ENCODE peak calls at places on chromosome 17, in eight cellular contexts. Z is HL-60, X is dorsolateral prefrontal cortex, C is adipocyte, K is astrocyte of the spinal cord, L is heart left ventricle, D is GM23248, F is endothelial cell of umbilical vein. A is an unnamed sample.

GRCh38 chr17:67020293-67020766 is 24.0 kb upstream of the CACNG1 start:
- DNase-seq in X (peak), C (no peak), F (no peak), D (no peak), Z (no peak), L (no peak), K (no peak), A (no peak)

GRCh38 chr17:67438669-67439068 is 61.6 kb downstream of the PITPNC1 start:
- DNase-seq in D (no peak), Z (no peak), X (no peak), L (no peak), F (no peak), K (no peak), C (no peak), A (no peak)

GRCh38 chr17:44804301-44805061 is 25.6 kb downstream of the GJC1 start:
- DNase-seq in L (no peak), F (no peak), C (peak), X (no peak), D (no peak), Z (no peak), K (peak), A (no peak)

GRCh38 chr17:2975469-2975958 is 87.9 kb downstream of the OR1D5 start:
- DNase-seq in D (no peak), F (no peak), C (no peak), X (no peak), Z (no peak), L (no peak), K (no peak), A (peak)

GRCh38 chr17:69220098-69220497 is 8.5 kb downstream of the ABCA10 start:
- DNase-seq in X (no peak), D (no peak), F (no peak), Z (no peak), K (no peak), C (no peak), L (no peak), A (no peak)

GRCh38 chr17:66714046-66715023 is 120.6 kb upstream of the CACNG5 start:
- DNase-seq in X (no peak), L (no peak), D (no peak), K (no peak), C (no peak), F (no peak), Z (no peak), A (no peak)

GRCh38 chr17:66345264-66345663 is 42.9 kb downstream of the PRKCA start:
- DNase-seq in C (no peak), D (no peak), F (no peak), L (no peak), K (no peak), Z (no peak), X (no peak), A (no peak)

GRCh38 chr17:80970044-80970761 is 21.4 kb upstream of the CHMP6 start:
- DNase-seq in D (peak), X (peak), C (no peak), L (peak), Z (no peak), K (no peak), F (no peak), A (peak)

GRCh38 chr17:27323538-27324212 is 29.8 kb downstream of the WSB1 start:
- DNase-seq in K (no peak), D (peak), X (no peak), L (peak), C (peak), Z (no peak), F (peak), A (peak)

GRCh38 chr17:82231562-82232321 is 2.9 kb downstream of the SLC16A3 start:
- DNase-seq in K (no peak), C (peak), Z (peak), F (peak), X (no peak), L (peak), D (peak), A (peak)

GRCh38 chr17:82230627-82231311 is 1.9 kb downstream of the SLC16A3 start:
- DNase-seq in L (peak), C (peak), X (no peak), F (peak), Z (peak), K (peak), D (peak), A (peak)

GRCh38 chr17:82232322-82232785 is 3.5 kb downstream of the SLC16A3 start:
- DNase-seq in F (no peak), C (no peak), X (no peak), Z (peak), D (no peak), L (no peak), K (no peak), A (no peak)

GRCh38 chr17:82229686-82230626 is 1.1 kb downstream of the SLC16A3 start:
- DNase-seq in L (no peak), Z (peak), F (peak), X (no peak), D (no peak), K (no peak), C (peak), A (no peak)

GRCh38 chr17:82231312-82231561 is 2.4 kb downstream of the SLC16A3 start:
- DNase-seq in Z (peak), K (no peak), C (no peak), L (no peak), X (no peak), D (no peak), F (no peak), A (no peak)
- H3K4me3 ChIP-seq in Z (peak), K (peak), C (peak), L (peak), X (peak), D (peak), F (peak), A (peak)

DNA sequence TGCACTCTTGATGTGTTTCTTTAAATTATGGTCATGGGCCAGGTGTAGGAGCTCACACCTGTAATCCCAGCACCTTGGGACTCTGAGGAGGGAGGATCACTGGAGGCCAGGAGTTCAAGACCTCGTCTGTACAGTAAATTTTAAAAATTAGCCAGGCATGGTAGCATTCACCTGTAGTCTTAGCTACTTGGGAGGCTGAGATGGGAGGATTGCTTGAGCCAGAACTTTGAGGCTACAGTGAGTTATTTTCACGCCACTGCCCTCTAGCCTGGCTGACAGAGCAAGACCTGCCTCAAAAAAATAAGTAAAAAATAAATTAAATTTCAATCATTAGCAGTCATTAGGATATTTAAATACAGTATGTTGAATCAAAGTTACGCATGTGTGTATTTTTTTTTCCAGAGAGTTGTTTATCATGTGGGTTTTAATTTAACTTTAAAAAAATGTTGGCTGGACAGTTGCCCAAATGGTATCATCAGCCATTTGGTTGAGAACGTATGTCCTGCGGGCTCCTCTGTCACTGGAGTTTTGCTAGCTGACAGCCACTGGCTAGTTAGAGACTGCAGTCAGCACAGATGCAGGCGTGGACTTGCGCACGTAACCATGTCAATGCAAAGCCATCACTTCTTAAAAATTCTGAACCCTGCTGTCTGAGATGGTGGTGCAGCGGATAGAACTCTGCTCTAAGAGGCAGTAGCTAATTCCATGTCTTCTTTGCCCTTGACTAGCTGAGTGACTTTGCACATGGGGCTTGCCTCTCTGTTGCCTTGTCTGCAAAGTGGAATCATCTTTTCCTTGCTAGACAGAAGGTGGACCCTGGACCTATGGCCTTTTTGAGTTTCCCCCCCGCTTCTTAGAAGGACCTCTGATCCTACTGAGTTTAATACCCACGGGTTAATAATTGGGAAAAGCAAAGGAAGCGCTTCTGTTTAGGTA is 40.0 kb downstream of the MAPT start:
- DNase-seq in C (no peak), L (no peak), F (no peak), X (no peak), Z (no peak), K (no peak), D (no peak), A (no peak)
- H3K4me3 ChIP-seq in C (no peak), L (no peak), F (no peak), X (no peak), Z (no peak), K (no peak), D (no peak), A (no peak)

GRCh38 chr17:31560836-31561235 is 169.4 kb downstream of the RAB11FIP4 start:
- DNase-seq in D (peak), C (peak), F (peak), L (no peak), X (no peak), K (peak), Z (no peak), A (no peak)
- H3K4me3 ChIP-seq in D (peak), C (peak), F (peak), L (peak), X (peak), K (peak), Z (no peak), A (peak)

GRCh38 chr17:17809527-17810373 is 27.0 kb downstream of the SREBF1 start:
- DNase-seq in Z (no peak), C (no peak), X (no peak), K (peak), F (no peak), L (peak), D (peak), A (peak)
- H3K4me3 ChIP-seq in Z (no peak), C (peak), X (peak), K (no peak), F (no peak), L (no peak), D (peak), A (no peak)

DNA sequence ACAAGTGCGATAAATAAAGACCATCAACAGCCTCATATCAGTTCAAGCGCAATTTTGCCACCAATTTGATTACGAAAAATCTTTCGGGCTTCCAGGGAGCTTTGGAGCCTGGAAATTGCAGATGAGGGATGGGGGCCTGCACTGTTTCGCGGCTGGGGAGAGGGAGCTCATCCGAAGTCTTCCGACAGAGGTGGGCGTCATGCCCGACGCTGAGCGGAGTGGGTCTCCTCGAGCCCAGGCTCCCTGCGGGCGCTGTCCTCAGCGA is 115.9 kb upstream of the SMURF2 start:
- DNase-seq in D (peak), K (no peak), X (no peak), L (no peak), C (no peak), Z (no peak), F (no peak), A (no peak)
- H3K4me3 ChIP-seq in D (peak), K (no peak), X (peak), L (no peak), C (no peak), Z (no peak), F (no peak), A (no peak)

A was measured in fibroblast of pulmonary artery.